ENCODE peak calls at places on chromosome 17, in seven cellular contexts. A, C, K, Q, S, B and U are unnamed samples.

GRCh38 chr17:49359990-49360795 is 1.9 kb downstream of the ZNF652 start:
- DNase-seq in Q (no peak), A (no peak), S (no peak), B (no peak), K (no peak), C (peak; percentile 12), U (no peak)

GRCh38 chr17:16378631-16379282 is 2.1 kb upstream of the UBB start:
- DNase-seq in A (no peak), K (no peak), S (no peak), B (no peak), Q (no peak), C (no peak), U (no peak)

GRCh38 chr17:42704495-42705494 is 22.5 kb downstream of the CNTNAP1 start:
- DNase-seq in B (no peak), A (no peak), S (no peak), C (no peak), Q (no peak), K (no peak), U (no peak)

GRCh38 chr17:74528491-74529199 is 2.6 kb downstream of the CD300LB start:
- DNase-seq in K (no peak), Q (peak; percentile 60), C (no peak), S (no peak), A (no peak), B (no peak), U (no peak)

GRCh38 chr17:37103191-37103590 is 154.4 kb downstream of the AATF start:
- DNase-seq in A (no peak), Q (no peak), C (no peak), B (no peak), S (no peak), K (no peak), U (no peak)

GRCh38 chr17:4182043-4182442 is 39.0 kb downstream of the CYB5D2 start:
- DNase-seq in A (no peak), Q (no peak), C (no peak), K (no peak), S (no peak), B (no peak), U (no peak)

GRCh38 chr17:1058423-1059130 is 61.6 kb downstream of the TIMM22 start:
- DNase-seq in B (peak; percentile 47), S (no peak), K (peak; percentile 28), C (peak; percentile 14), A (peak; percentile 37), Q (no peak), U (no peak)

GRCh38 chr17:79305376-79305775 is 230.8 kb downstream of the ENGASE start:
- DNase-seq in Q (no peak), C (no peak), A (no peak), B (no peak), S (no peak), K (no peak), U (no peak)

GRCh38 chr17:40791808-40792436 is 7.8 kb downstream of the KRT28 start:
- DNase-seq in Q (no peak), K (no peak), C (peak; percentile 66), A (no peak), B (peak; percentile 62), S (no peak), U (no peak)

GRCh38 chr17:77602883-77603640 is 355.4 kb upstream of the TNRC6C start:
- DNase-seq in B (no peak), K (no peak), A (no peak), S (no peak), Q (no peak), C (no peak), U (no peak)

GRCh38 chr17:59361916-59362810 is 30.7 kb downstream of the YPEL2 start:
- DNase-seq in C (peak; percentile 84), A (no peak), Q (no peak), S (no peak), B (peak; percentile 70), K (no peak), U (no peak)

GRCh38 chr17:17712268-17712924 is 31.1 kb downstream of the RAI1 start:
- DNase-seq in K (no peak), Q (peak; percentile 73), S (no peak), C (peak; percentile 57), A (no peak), B (peak; percentile 76), U (no peak)

GRCh38 chr17:35368086-35368824 is 5.2 kb downstream of the SLFN11 start:
- DNase-seq in Q (peak; percentile 46), S (no peak), B (peak; percentile 54), A (no peak), K (no peak), C (peak; percentile 20), U (no peak)

GRCh38 chr17:81254955-81255717 is 16.0 kb downstream of the NDUFAF8 start:
- DNase-seq in K (peak; percentile 34), B (peak; percentile 83), Q (no peak), S (no peak), C (peak; percentile 74), A (peak; percentile 34), U (no peak)

GRCh38 chr17:28622186-28622585 is 8.2 kb upstream of the RSKR start:
- DNase-seq in C (no peak), S (no peak), K (no peak), A (no peak), B (no peak), Q (no peak), U (no peak)

GRCh38 chr17:82752371-82753200 is 721 bp downstream of the TBCD start:
- DNase-seq in B (peak; percentile 27), Q (no peak), K (no peak), C (peak; percentile 22), S (no peak), A (no peak), U (no peak)